ENCODE peak calls at places on chromosome 21, in eight cellular contexts. V, X, A, E, Y, M, O and T are unnamed samples. For H3K4me1, the result is how much of the 10 kb centered on the place peaks cover.

GRCh38 chr21:29258626-29259335 is 39.9 kb upstream of the BACH1 start:
- DNase-seq in V (peak), X (no peak), A (no peak), E (no peak), Y (no peak), M (no peak), O (no peak), T (peak)

GRCh38 chr21:33168886-33169285 is 60.9 kb upstream of the IFNAR2 start:
- DNase-seq in V (no peak), X (no peak), A (no peak), E (no peak), Y (no peak), M (no peak), O (no peak), T (no peak)

GRCh38 chr21:41289431-41289830 is 27.2 kb upstream of the FAM3B start:
- DNase-seq in V (no peak), X (no peak), A (peak), E (no peak), Y (peak), M (no peak), O (no peak), T (no peak)

GRCh38 chr21:17828223-17828622 is 9.1 kb upstream of the C21orf91 start:
- DNase-seq in V (no peak), X (no peak), A (no peak), E (no peak), Y (no peak), M (no peak), O (no peak), T (peak)

GRCh38 chr21:32102426-32102825 is 176.4 kb downstream of the MIS18A start:
- DNase-seq in V (no peak), X (no peak), A (no peak), E (no peak), Y (no peak), M (no peak), O (no peak), T (no peak)

GRCh38 chr21:43721225-43721605 is 2.3 kb downstream of the PDXK start:
- DNase-seq in V (no peak), X (no peak), A (no peak), E (no peak), Y (no peak), M (no peak), O (no peak), T (peak)

GRCh38 chr21:25813917-25814316 is 79.1 kb downstream of the GABPA start:
- DNase-seq in V (no peak), X (no peak), A (no peak), E (no peak), Y (no peak), M (no peak), O (no peak), T (no peak)

GRCh38 chr21:15066231-15066577 is 1.4 kb upstream of the NRIP1 start:
- DNase-seq in V (peak), X (no peak), A (no peak), E (no peak), Y (peak), M (no peak), O (no peak), T (peak)

GRCh38 chr21:17613242-17613676 is 558 bp upstream of the BTG3 start:
- DNase-seq in V (no peak), X (peak), A (no peak), E (peak), Y (peak), M (no peak), O (no peak), T (peak)

DNA sequence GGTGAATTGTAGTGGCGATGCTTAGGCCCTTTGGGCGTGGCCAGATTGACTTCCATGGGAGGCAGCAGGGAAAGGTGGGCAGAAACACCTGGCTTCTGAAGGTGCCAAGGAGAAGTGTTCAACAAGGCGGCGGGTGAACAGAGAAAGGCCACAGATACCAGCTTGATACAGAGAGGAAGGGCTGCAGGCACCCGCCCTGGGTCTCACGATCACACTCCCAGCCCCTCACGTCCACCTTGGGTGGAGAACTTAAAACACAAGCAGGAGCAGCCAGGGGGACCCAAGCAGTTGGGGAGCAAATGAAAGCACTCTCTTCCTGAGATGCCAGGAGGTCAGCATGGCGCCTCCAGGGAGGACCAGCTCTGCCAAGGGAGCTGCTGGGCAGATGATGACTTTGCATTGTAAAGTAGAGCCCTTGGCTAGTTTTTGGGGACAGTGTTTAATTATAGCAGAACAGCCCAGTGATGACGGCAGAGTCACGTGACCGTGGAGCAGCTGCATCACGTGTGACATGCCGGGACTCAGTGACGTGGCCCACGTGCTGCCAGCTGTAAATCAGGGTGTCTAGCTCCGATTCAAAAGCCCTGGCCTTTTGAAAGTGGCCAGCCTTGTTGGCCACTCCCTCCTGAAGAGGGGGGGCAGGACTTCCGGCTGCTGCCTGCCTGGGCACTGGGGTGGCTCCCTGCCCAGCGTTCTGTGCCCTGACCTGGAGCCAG is 19.0 kb downstream of the SLC37A1 start:
- DNase-seq in V (no peak), X (peak), A (no peak), E (peak), Y (peak), M (peak), O (peak), T (no peak)
- H3K4me1 ChIP-seq in V (under half), X (under half), A (under half), E (under half), Y (under half), M (under half), O (under half), T (under half)

DNA sequence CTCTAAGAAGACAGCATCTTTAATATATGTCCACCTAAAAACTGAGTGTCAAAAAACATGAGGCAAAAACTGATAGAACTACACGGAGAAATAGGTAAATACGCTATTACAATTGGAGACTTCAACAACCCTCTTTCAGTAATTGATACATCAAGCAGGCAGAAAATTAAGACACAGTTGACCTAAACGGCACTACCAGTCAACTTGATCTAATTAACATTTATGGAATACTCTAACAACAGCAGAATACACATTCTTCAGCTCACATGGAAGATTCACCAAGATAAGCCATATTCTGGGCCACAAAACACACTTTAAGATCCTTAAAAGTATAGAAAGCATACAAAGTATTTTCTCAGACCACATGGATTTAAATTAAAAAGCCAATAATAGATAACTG is 137.6 kb downstream of the CLIC6 start:
- DNase-seq in V (no peak), X (no peak), A (no peak), E (no peak), Y (no peak), M (no peak), O (no peak), T (no peak)
- H3K4me1 ChIP-seq in V (half or more), X (under half), A (under half), E (under half), Y (under half), M (under half), O (under half), T (under half)

GRCh38 chr21:27397578-27397977 is 430.7 kb upstream of the ADAMTS5 start:
- DNase-seq in V (no peak), X (no peak), A (no peak), E (no peak), Y (no peak), M (no peak), O (no peak), T (no peak)
- H3K4me1 ChIP-seq in V (under half), X (under half), A (under half), E (under half), Y (under half), M (under half), O (under half), T (under half)

GRCh38 chr21:44857127-44857892 is 16.2 kb downstream of the PTTG1IP start:
- DNase-seq in V (no peak), X (no peak), A (no peak), E (no peak), Y (no peak), M (no peak), O (no peak), T (no peak)

GRCh38 chr21:44854391-44854663 is 19.2 kb downstream of the PTTG1IP start:
- DNase-seq in V (no peak), X (no peak), A (no peak), E (no peak), Y (no peak), M (peak), O (no peak), T (no peak)

GRCh38 chr21:44854664-44855446 is 18.6 kb downstream of the PTTG1IP start:
- DNase-seq in V (no peak), X (no peak), A (no peak), E (no peak), Y (no peak), M (peak), O (no peak), T (no peak)

GRCh38 chr21:44855572-44855971 is 17.9 kb downstream of the PTTG1IP start:
- DNase-seq in V (no peak), X (no peak), A (no peak), E (no peak), Y (no peak), M (peak), O (no peak), T (no peak)

GRCh38 chr21:44856131-44856530 is 17.4 kb downstream of the PTTG1IP start:
- DNase-seq in V (no peak), X (no peak), A (no peak), E (no peak), Y (no peak), M (peak), O (no peak), T (no peak)
- H3K4me1 ChIP-seq in V (under half), X (under half), A (under half), E (under half), Y (under half), M (under half), O (under half), T (under half)

GRCh38 chr21:38910390-38911008 is 104.8 kb downstream of the ETS2 start:
- DNase-seq in V (peak), X (no peak), A (no peak), E (no peak), Y (peak), M (peak), O (no peak), T (no peak)

GRCh38 chr21:38909109-38909508 is 103.4 kb downstream of the ETS2 start:
- DNase-seq in V (no peak), X (no peak), A (no peak), E (no peak), Y (peak), M (no peak), O (no peak), T (no peak)

GRCh38 chr21:38909929-38910328 is 104.2 kb downstream of the ETS2 start:
- DNase-seq in V (no peak), X (peak), A (no peak), E (no peak), Y (no peak), M (no peak), O (no peak), T (no peak)

GRCh38 chr21:38905751-38906150 is 100.0 kb downstream of the ETS2 start:
- DNase-seq in V (no peak), X (no peak), A (no peak), E (no peak), Y (no peak), M (no peak), O (no peak), T (no peak)

GRCh38 chr21:38908537-38908936 is 102.8 kb downstream of the ETS2 start:
- DNase-seq in V (no peak), X (no peak), A (no peak), E (no peak), Y (no peak), M (no peak), O (no peak), T (no peak)
- H3K4me1 ChIP-seq in V (half or more), X (under half), A (under half), E (under half), Y (under half), M (under half), O (under half), T (under half)